ENCODE peak calls at places on chromosomes 4 and X, in eight cellular contexts. B is putamen, K is left ventricle myocardium superior, X is memory B cell, N is KBM-7, A is activated T-cell treated with anti-CD3 and anti-CD28 coated beads for 1 hour, V is coronary artery, J is posterior vena cava. O is an unnamed sample.

GRCh38 chr4:53656421-53656981 is 65.2 kb upstream of the LNX1 start:
- DNase-seq in B (no peak), K (no peak), X (no peak), N (no peak), A (no peak), V (no peak), J (no peak), O (no peak)

GRCh38 chr4:81164623-81165416 is 50.2 kb downstream of the PRKG2 start:
- DNase-seq in B (no peak), K (no peak), X (no peak), N (no peak), A (no peak), V (no peak), J (no peak), O (no peak)

GRCh38 chr4:85177679-85178078 is 211.2 kb upstream of the WDFY3 start:
- DNase-seq in B (no peak), K (no peak), X (no peak), N (no peak), A (no peak), V (no peak), J (no peak), O (no peak)

GRCh38 chr4:140926672-140927071 is 170.5 kb upstream of the TBC1D9 start:
- DNase-seq in B (no peak), K (no peak), X (no peak), N (no peak), A (no peak), V (no peak), J (no peak), O (no peak)

GRCh38 chr4:121269001-121269400 is 104.9 kb upstream of the TNIP3 start:
- DNase-seq in B (no peak), K (no peak), X (no peak), N (no peak), A (no peak), V (no peak), J (no peak), O (no peak)

GRCh38 chr4:153620352-153620751 is 63.7 kb upstream of the TLR2 start:
- DNase-seq in B (no peak), K (no peak), X (no peak), N (no peak), A (no peak), V (no peak), J (no peak), O (no peak)

GRCh38 chrX:44223150-44223549 is 120.3 kb downstream of the EFHC2 start:
- DNase-seq in B (no peak), K (no peak), X (no peak), N (no peak), A (no peak), V (no peak), J (no peak), O (no peak)

GRCh38 chrX:155314260-155314659 is 20.2 kb downstream of the CLIC2 start:
- DNase-seq in B (no peak), K (no peak), X (no peak), N (no peak), A (no peak), V (no peak), J (no peak), O (no peak)

GRCh38 chr4:95250544-95251137 is 298.1 kb downstream of the UNC5C start:
- DNase-seq in B (no peak), K (no peak), X (no peak), N (no peak), A (no peak), V (no peak), J (no peak), O (no peak)

GRCh38 chrX:96703816-96704215 is 19.2 kb downstream of the DIAPH2 start:
- DNase-seq in B (no peak), K (no peak), X (no peak), N (no peak), A (no peak), V (no peak), J (no peak), O (no peak)

GRCh38 chr4:99893029-99893428 is 1.2 kb downstream of the LAMTOR3 start:
- DNase-seq in B (no peak), K (no peak), X (no peak), N (no peak), A (no peak), V (no peak), J (no peak), O (no peak)

GRCh38 chrX:122914256-122914655 is 269.8 kb upstream of the GRIA3 start:
- DNase-seq in B (no peak), K (no peak), X (no peak), N (no peak), A (no peak), V (no peak), J (peak; percentile 53), O (no peak)

GRCh38 chr4:73589887-73590801 is 30.1 kb downstream of the RASSF6 start:
- DNase-seq in B (no peak), K (no peak), X (no peak), N (no peak), A (no peak), V (no peak), J (no peak), O (no peak)

GRCh38 chrX:106949366-106949765 is 29.2 kb downstream of the CLDN2 start:
- DNase-seq in B (no peak), K (no peak), X (no peak), N (no peak), A (no peak), V (no peak), J (no peak), O (no peak)

GRCh38 chr4:10083331-10083769 is 33.2 kb downstream of the WDR1 start:
- DNase-seq in B (no peak), K (peak; percentile 22), X (no peak), N (no peak), A (no peak), V (no peak), J (peak; percentile 71), O (peak; percentile 13)

GRCh38 chr4:153927546-153927945 is 138.7 kb upstream of the SFRP2 start:
- DNase-seq in B (no peak), K (no peak), X (no peak), N (no peak), A (no peak), V (no peak), J (no peak), O (no peak)

GRCh38 chr4:53646792-53647191 is 55.5 kb upstream of the LNX1 start:
- DNase-seq in B (no peak), K (no peak), X (no peak), N (no peak), A (no peak), V (no peak), J (no peak), O (no peak)

GRCh38 chr4:41579043-41579442 is 41.1 kb downstream of the LIMCH1 start:
- DNase-seq in B (no peak), K (no peak), X (no peak), N (no peak), A (no peak), V (no peak), J (no peak), O (no peak)

GRCh38 chr4:41290486-41290885 is 33.8 kb downstream of the UCHL1 start:
- DNase-seq in B (no peak), K (no peak), X (no peak), N (no peak), A (no peak), V (no peak), J (no peak), O (no peak)

GRCh38 chr4:137069473-137069872 is 462.8 kb downstream of the PCDH18 start:
- DNase-seq in B (no peak), K (no peak), X (no peak), N (no peak), A (no peak), V (no peak), J (no peak), O (no peak)

GRCh38 chrX:15749642-15750610 is 11.9 kb downstream of the CA5B start:
- DNase-seq in B (no peak), K (no peak), X (no peak), N (peak; percentile 69), A (no peak), V (no peak), J (no peak), O (no peak)

GRCh38 chr4:60945641-60946040 is 254.5 kb upstream of the ADGRL3 start:
- DNase-seq in B (no peak), K (no peak), X (no peak), N (no peak), A (no peak), V (no peak), J (no peak), O (no peak)

GRCh38 chrX:12480956-12481355 is 310.3 kb upstream of the PRPS2 start:
- DNase-seq in B (no peak), K (no peak), X (no peak), N (no peak), A (no peak), V (no peak), J (no peak), O (no peak)

GRCh38 chr4:145287351-145287750 is 107.0 kb upstream of the OTUD4 start:
- DNase-seq in B (no peak), K (no peak), X (no peak), N (no peak), A (no peak), V (no peak), J (no peak), O (no peak)

GRCh38 chrX:71053217-71053621 is 14.9 kb downstream of the SNX12 start:
- DNase-seq in B (peak; percentile 11), K (peak; percentile 43), X (no peak), N (no peak), A (no peak), V (no peak), J (no peak), O (no peak)

GRCh38 chrX:68832101-68832416 is 3.2 kb downstream of the EFNB1 start:
- DNase-seq in B (no peak), K (peak; percentile 56), X (no peak), N (peak; percentile 87), A (no peak), V (peak; percentile 77), J (peak; percentile 88), O (peak; percentile 42)

GRCh38 chr4:137063961-137064360 is 468.3 kb downstream of the PCDH18 start:
- DNase-seq in B (no peak), K (no peak), X (no peak), N (no peak), A (no peak), V (no peak), J (no peak), O (no peak)

O was measured in GM12891.